ENCODE peak calls at places on chromosomes 11 and 22, in four cellular contexts. N, S, F and C are unnamed samples.

GRCh38 chr11:68446046-68446725 is 14.4 kb upstream of the PPP6R3 start:
- DNase-seq in N (no peak), S (no peak), F (no peak), C (no peak)

GRCh38 chr22:39220897-39221850 is 23.6 kb downstream of the PDGFB start:
- DNase-seq in N (peak; percentile 12), S (no peak), F (peak; percentile 19), C (no peak)

GRCh38 chr22:25008666-25009065 is 56.1 kb downstream of the KIAA1671 start:
- DNase-seq in N (no peak), S (peak; percentile 55), F (no peak), C (no peak)

GRCh38 chr11:86955111-86955673 is at the start of gene FZD4:
- DNase-seq in N (peak; percentile 99), S (peak; percentile 93), F (peak; percentile 86), C (peak; percentile 89)

GRCh38 chr11:6705905-6706535 is 22.9 kb upstream of the MRPL17 start:
- DNase-seq in N (peak; percentile 24), S (peak; percentile 17), F (peak; percentile 61), C (peak; percentile 60)

GRCh38 chr22:17774206-17774927 is at the start of gene BID:
- DNase-seq in N (no peak), S (peak; percentile 51), F (no peak), C (peak; percentile 74)

GRCh38 chr22:38125731-38126344 is 15.4 kb upstream of the BAIAP2L2 start:
- DNase-seq in N (no peak), S (no peak), F (no peak), C (no peak)

GRCh38 chr11:128324531-128325141 is 262.7 kb downstream of the ETS1 start:
- DNase-seq in N (no peak), S (no peak), F (no peak), C (no peak)

GRCh38 chr11:35525501-35526175 is at the start of gene PAMR1:
- DNase-seq in N (peak; percentile 88), S (no peak), F (peak; percentile 38), C (no peak)

GRCh38 chr11:96326954-96327353 is 16.0 kb downstream of the MAML2 start:
- DNase-seq in N (no peak), S (no peak), F (no peak), C (no peak)

GRCh38 chr22:47055921-47056320 is 293.5 kb downstream of the TBC1D22A start:
- DNase-seq in N (no peak), S (no peak), F (no peak), C (no peak)

GRCh38 chr11:82682003-82682751 is 51.5 kb downstream of the FAM181B start:
- DNase-seq in N (no peak), S (peak; percentile 34), F (no peak), C (peak; percentile 71)

GRCh38 chr11:95596011-95596489 is 193.5 kb downstream of the FAM76B start:
- DNase-seq in N (no peak), S (peak; percentile 40), F (no peak), C (no peak)

GRCh38 chr11:79413258-79413657 is 27.6 kb downstream of the TENM4 start:
- DNase-seq in N (peak; percentile 76), S (peak; percentile 90), F (peak; percentile 86), C (peak; percentile 16)

GRCh38 chr22:25475554-25476022 is 88.9 kb upstream of the GRK3 start:
- DNase-seq in N (no peak), S (peak; percentile 95), F (no peak), C (no peak)

GRCh38 chr22:19005905-19006304 is 69.8 kb upstream of the PRODH start:
- DNase-seq in N (no peak), S (no peak), F (no peak), C (peak; percentile 55)

GRCh38 chr11:30423886-30424285 is 101.0 kb downstream of the ARL14EP start:
- DNase-seq in N (no peak), S (no peak), F (no peak), C (no peak)
- H3K4me3 ChIP-seq in N (no peak overlapping the region), S (no peak overlapping the region), F (no peak overlapping the region), C (no peak overlapping the region)

GRCh38 chr11:2266586-2267305 is 3.6 kb downstream of the ASCL2 start:
- DNase-seq in N (no peak), S (no peak), F (no peak), C (no peak)

GRCh38 chr11:2267306-2267861 is 3.0 kb downstream of the ASCL2 start:
- DNase-seq in N (no peak), S (no peak), F (no peak), C (no peak)

GRCh38 chr11:2268911-2269600 is 1.3 kb downstream of the ASCL2 start:
- DNase-seq in N (peak; percentile 94), S (no peak), F (peak; percentile 47), C (peak; percentile 95)

GRCh38 chr11:2269601-2270321 is 627 bp downstream of the ASCL2 start:
- DNase-seq in N (peak; percentile 89), S (no peak), F (no peak), C (peak; percentile 89)

GRCh38 chr11:2267871-2268825 is 2.2 kb downstream of the ASCL2 start:
- DNase-seq in N (peak; percentile 62), S (no peak), F (no peak), C (no peak)
- H3K4me3 ChIP-seq in N (peak overlapping the region; percentile 46), S (no peak overlapping the region), F (peak overlapping the region; percentile 53), C (peak overlapping the region; percentile 39)

GRCh38 chr11:76667856-76668255 is 2.7 kb downstream of the LRRC32 start:
- DNase-seq in N (no peak), S (peak; percentile 5), F (peak; percentile 18), C (no peak)

GRCh38 chr11:76666408-76666807 is 4.1 kb downstream of the LRRC32 start:
- DNase-seq in N (peak; percentile 81), S (peak; percentile 26), F (peak; percentile 54), C (no peak)

GRCh38 chr11:76668362-76669155 is 2.0 kb downstream of the LRRC32 start:
- DNase-seq in N (no peak), S (peak; percentile 0), F (no peak), C (no peak)

GRCh38 chr11:76666830-76667229 is 3.7 kb downstream of the LRRC32 start:
- DNase-seq in N (no peak), S (peak; percentile 0), F (peak; percentile 3), C (no peak)

GRCh38 chr11:76667271-76667818 is 3.2 kb downstream of the LRRC32 start:
- DNase-seq in N (no peak), S (peak; percentile 3), F (peak; percentile 15), C (no peak)
- H3K4me3 ChIP-seq in N (no peak overlapping the region), S (no peak overlapping the region), F (peak overlapping the region; percentile 91), C (no peak overlapping the region)

GRCh38 chr11:64165482-64165841 is 451 bp downstream of the MACROD1 start:
- DNase-seq in N (peak; percentile 77), S (peak; percentile 40), F (no peak), C (peak; percentile 64)

GRCh38 chr11:64165842-64166635 is at the start of gene MACROD1:
- DNase-seq in N (peak; percentile 92), S (peak; percentile 88), F (peak; percentile 88), C (peak; percentile 96)

GRCh38 chr11:64161037-64161436 is 4.9 kb downstream of the MACROD1 start:
- DNase-seq in N (no peak), S (no peak), F (no peak), C (no peak)

GRCh38 chr11:64163951-64164350 is 2.0 kb downstream of the MACROD1 start:
- DNase-seq in N (no peak), S (no peak), F (no peak), C (no peak)

DNA sequence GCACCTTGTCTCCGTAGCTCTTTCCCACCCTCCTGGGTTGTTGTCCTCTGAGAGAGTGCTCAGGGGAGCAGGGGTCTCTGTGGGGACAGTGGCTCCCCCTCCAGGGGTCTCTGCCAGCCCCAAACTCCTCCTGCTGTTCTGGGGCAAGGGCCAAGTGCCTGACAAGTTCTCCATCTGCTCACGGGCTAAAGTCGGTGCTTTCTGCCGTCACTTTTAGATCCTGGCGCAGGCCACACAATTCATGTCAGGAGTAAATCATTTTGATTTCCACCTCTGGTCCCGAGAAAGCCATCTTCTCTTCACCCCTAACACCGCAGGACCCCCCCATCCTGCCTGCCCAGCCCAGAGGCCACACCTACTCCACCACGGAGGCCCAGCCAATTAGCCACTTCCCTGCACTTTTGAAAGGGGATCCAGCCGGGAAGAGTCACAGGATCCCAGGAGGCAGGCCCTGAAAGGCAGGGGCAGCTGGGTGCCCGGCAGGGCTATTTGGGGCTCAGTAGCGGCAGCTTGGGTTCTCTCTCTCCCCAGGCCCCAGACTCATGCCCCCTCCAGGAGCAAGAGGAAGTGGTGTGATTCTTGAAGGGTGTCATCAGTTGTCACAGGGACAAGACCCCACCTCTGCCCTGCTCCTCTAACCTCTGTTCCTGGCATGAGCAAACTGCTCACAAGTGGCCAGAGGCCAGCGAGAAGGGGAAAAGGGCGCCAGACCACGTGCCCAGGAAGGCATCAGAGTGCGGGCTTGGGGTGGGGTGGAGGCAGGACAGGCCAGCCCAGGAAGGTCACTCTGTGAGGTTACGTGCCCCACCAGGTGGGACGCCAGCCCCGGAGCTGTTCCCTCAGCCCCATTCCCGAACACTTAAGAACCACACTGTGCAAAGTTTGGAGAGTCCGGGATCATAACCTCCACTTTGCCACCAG is 1.3 kb downstream of the MACROD1 start:
- DNase-seq in N (peak; percentile 84), S (no peak), F (no peak), C (peak; percentile 65)
- H3K4me3 ChIP-seq in N (peak overlapping the region; percentile 68), S (peak overlapping the region; percentile 66), F (peak overlapping the region; percentile 62), C (peak overlapping the region; percentile 72)

GRCh38 chr22:46040471-46041465 is 63.8 kb upstream of the WNT7B start:
- DNase-seq in N (peak; percentile 48), S (no peak), F (peak; percentile 17), C (no peak)
- H3K4me3 ChIP-seq in N (no peak overlapping the region), S (no peak overlapping the region), F (no peak overlapping the region), C (no peak overlapping the region)

GRCh38 chr11:111559791-111560190 is 19.3 kb downstream of the LAYN start:
- DNase-seq in N (no peak), S (no peak), F (no peak), C (no peak)
- H3K4me3 ChIP-seq in N (no peak overlapping the region), S (no peak overlapping the region), F (no peak overlapping the region), C (no peak overlapping the region)

GRCh38 chr11:11677672-11678356 is 56.0 kb upstream of the GALNT18 start:
- DNase-seq in N (no peak), S (no peak), F (no peak), C (no peak)
- H3K4me3 ChIP-seq in N (no peak overlapping the region), S (no peak overlapping the region), F (no peak overlapping the region), C (no peak overlapping the region)

GRCh38 chr22:30279389-30279788 is 9.9 kb downstream of the CASTOR1 start:
- DNase-seq in N (no peak), S (no peak), F (peak; percentile 70), C (peak; percentile 95)
- H3K4me3 ChIP-seq in N (no peak overlapping the region), S (no peak overlapping the region), F (no peak overlapping the region), C (peak overlapping the region; percentile 16)

GRCh38 chr11:109423114-109423859 is 1.3 kb downstream of the C11orf87 start:
- DNase-seq in N (peak; percentile 68), S (peak; percentile 22), F (no peak), C (peak; percentile 67)
- H3K4me3 ChIP-seq in N (peak overlapping the region; percentile 45), S (peak overlapping the region; percentile 45), F (peak overlapping the region; percentile 39), C (no peak overlapping the region)